ENCODE peak calls at places on chromosomes 4 and X, in seven cellular contexts. O is NCI-H446 treated with DMSO at 0.1 percent for 48 hours, H is HT1080, L is C1 segment of cervical spinal cord, I is NCI-H82, S is T-helper 2 cell, N is WTC11. Z is an unnamed sample.

GRCh38 chr4:104491396-104491821 is 3.3 kb downstream of the CXXC4 start:
- DNase-seq in O (peak), H (peak), L (peak), I (peak), S (no peak), N (peak), Z (peak)

GRCh38 chrX:123833387-123833786 is 26.5 kb upstream of the XIAP start:
- DNase-seq in O (peak), H (peak), L (no peak), I (peak), S (no peak), N (peak), Z (peak)

GRCh38 chrX:154332561-154332960 is 37.0 kb downstream of the TKTL1 start:
- DNase-seq in O (no peak), H (no peak), L (no peak), I (no peak), S (no peak), N (no peak), Z (no peak)

GRCh38 chrX:41031256-41031967 is 53.8 kb upstream of the USP9X start:
- DNase-seq in O (no peak), H (no peak), L (no peak), I (no peak), S (no peak), N (no peak), Z (no peak)

GRCh38 chr4:130747842-130748241 is 1651.9 kb downstream of the C4orf33 start:
- DNase-seq in O (peak), H (no peak), L (no peak), I (peak), S (no peak), N (no peak), Z (no peak)

GRCh38 chr4:71210831-71211230 is 128.0 kb upstream of the SLC4A4 start:
- DNase-seq in O (no peak), H (no peak), L (no peak), I (no peak), S (no peak), N (no peak), Z (no peak)

GRCh38 chrX:69085151-69085550 is 80.1 kb downstream of the PJA1 start:
- DNase-seq in O (no peak), H (no peak), L (no peak), I (no peak), S (no peak), N (no peak), Z (no peak)

GRCh38 chrX:153459976-153460375 is 10.4 kb downstream of the HAUS7 start:
- DNase-seq in O (no peak), H (no peak), L (no peak), I (no peak), S (no peak), N (no peak), Z (no peak)

GRCh38 chrX:71058116-71058515 is 10.0 kb downstream of the SNX12 start:
- DNase-seq in O (no peak), H (no peak), L (no peak), I (no peak), S (no peak), N (no peak), Z (no peak)

GRCh38 chrX:77493677-77494553 is 46.7 kb downstream of the FGF16 start:
- DNase-seq in O (no peak), H (peak), L (no peak), I (peak), S (no peak), N (peak), Z (peak)

GRCh38 chrX:109732319-109732779 is 708 bp downstream of the ACSL4 start:
- DNase-seq in O (no peak), H (peak), L (no peak), I (peak), S (no peak), N (no peak), Z (no peak)

GRCh38 chrX:44913656-44914531 is 40.9 kb downstream of the KDM6A start:
- DNase-seq in O (no peak), H (no peak), L (no peak), I (no peak), S (no peak), N (no peak), Z (no peak)

GRCh38 chr4:67871867-67872266 is 11.9 kb downstream of the TMPRSS11D start:
- DNase-seq in O (peak), H (peak), L (no peak), I (peak), S (no peak), N (no peak), Z (no peak)

GRCh38 chr4:89000392-89000791 is 56.6 kb downstream of the FAM13A start:
- DNase-seq in O (no peak), H (no peak), L (no peak), I (no peak), S (no peak), N (no peak), Z (no peak)

GRCh38 chr4:24488399-24489164 is 95.8 kb downstream of the DHX15 start:
- DNase-seq in O (no peak), H (peak), L (peak), I (peak), S (peak), N (peak), Z (peak)

Z was measured in WERI-Rb-1.